ENCODE peak calls at places on chromosomes 2 and 18, in eight cellular contexts. E is sigmoid colon, M is mesenteric fat pad, I is GM03348, X is C1 segment of cervical spinal cord, L is sciatic nerve, B is mammary epithelial cell, Z is HCEC 1CT. W is an unnamed sample.
A peak's percentile ranks its signal among the peaks of the same experiment; 100 is the strongest.

GRCh38 chr18:49510393-49511115 is 23.5 kb upstream of the C18orf32 start:
- DNase-seq in Z (peak; percentile 41), I (peak; percentile 81), M (no peak), X (peak; percentile 28), E (no peak), B (peak; percentile 46), L (peak; percentile 66), W (peak; percentile 33)

GRCh38 chr2:162244559-162245031 is 1.4 kb upstream of the FAP start:
- DNase-seq in X (no peak), B (peak; percentile 95), E (peak; percentile 78), L (no peak), M (no peak), I (peak; percentile 62), Z (peak; percentile 96), W (no peak)

GRCh38 chr2:134160793-134161504 is 92.9 kb upstream of the MGAT5 start:
- DNase-seq in L (no peak), I (no peak), M (no peak), Z (no peak), B (no peak), E (no peak), X (peak; percentile 21), W (no peak)

GRCh38 chr2:60560734-60561649 is 7.5 kb upstream of the BCL11A start:
- DNase-seq in M (no peak), I (peak; percentile 65), L (no peak), E (no peak), Z (no peak), B (peak; percentile 35), X (no peak), W (no peak)

GRCh38 chr2:182496596-182496995 is 69.8 kb upstream of the PDE1A start:
- DNase-seq in M (no peak), B (no peak), Z (no peak), X (no peak), E (no peak), I (no peak), L (no peak), W (no peak)

GRCh38 chr2:74632209-74632938 is 15.8 kb downstream of the M1AP start:
- DNase-seq in M (no peak), E (no peak), X (no peak), I (no peak), B (no peak), L (no peak), Z (peak; percentile 53), W (no peak)

GRCh38 chr2:10042301-10043161 is 819 bp upstream of the KLF11 start:
- DNase-seq in Z (no peak), I (peak; percentile 74), B (no peak), X (peak; percentile 52), E (peak; percentile 96), M (peak; percentile 94), L (peak; percentile 88), W (peak; percentile 25)

GRCh38 chr18:62672600-62672999 is 42.7 kb upstream of the PHLPP1 start:
- DNase-seq in M (no peak), E (no peak), X (no peak), I (no peak), L (no peak), Z (no peak), B (no peak), W (no peak)

GRCh38 chr2:52542297-52542696 is 1225.3 kb upstream of the CHAC2 start:
- DNase-seq in E (no peak), Z (no peak), M (no peak), B (no peak), X (no peak), L (no peak), I (no peak), W (no peak)